ENCODE peak calls at places on chromosomes 1 and 21, in five cellular contexts. Z is cerebellar cortex, K is NCI-H345, F is HT1080, L is upper lobe of right lung. G is an unnamed sample.

GRCh38 chr1:160081261-160081936 is at the start of gene KCNJ9:
- DNase-seq in Z (peak), K (no peak), F (peak), L (peak), G (peak)

GRCh38 chr1:22380024-22380785 is 71.4 kb upstream of the ZBTB40 start:
- DNase-seq in Z (no peak), L (no peak), K (no peak), F (peak), G (no peak)

GRCh38 chr21:15171546-15171945 is 106.7 kb upstream of the NRIP1 start:
- DNase-seq in L (no peak), Z (no peak), F (no peak), K (no peak), G (no peak)

GRCh38 chr1:211281322-211282022 is 22.3 kb downstream of the RCOR3 start:
- DNase-seq in F (no peak), Z (no peak), L (no peak), K (no peak), G (no peak)

GRCh38 chr1:102879439-102879993 is 228.8 kb downstream of the COL11A1 start:
- DNase-seq in L (no peak), K (no peak), Z (no peak), F (peak), G (no peak)

GRCh38 chr1:207007352-207008033 is 25.1 kb downstream of the C1orf116 start:
- DNase-seq in K (no peak), Z (no peak), L (no peak), F (peak), G (peak)

GRCh38 chr21:15604424-15604823 is 125.4 kb upstream of the USP25 start:
- DNase-seq in K (no peak), L (no peak), F (peak), Z (no peak), G (no peak)

GRCh38 chr1:150528196-150528595 is 12.6 kb downstream of the FALEC start:
- DNase-seq in Z (no peak), K (no peak), L (no peak), F (peak), G (no peak)

GRCh38 chr1:160125761-160126160 is 10.2 kb downstream of the ATP1A2 start:
- DNase-seq in L (peak), K (no peak), F (peak), Z (no peak), G (no peak)

GRCh38 chr1:155185783-155186265 is 12.2 kb downstream of the TRIM46 start:
- DNase-seq in L (no peak), K (no peak), Z (no peak), F (no peak), G (no peak)

GRCh38 chr1:109589679-109590078 is 29.7 kb downstream of the GNAT2 start:
- DNase-seq in L (no peak), Z (no peak), K (no peak), F (no peak), G (no peak)

GRCh38 chr1:226939439-226940028 is 560 bp upstream of the COQ8A start:
- DNase-seq in L (peak), Z (peak), F (peak), K (peak), G (no peak)

GRCh38 chr1:25651036-25651640 is 34.5 kb downstream of the MAN1C1 start:
- DNase-seq in K (no peak), Z (no peak), L (peak), F (no peak), G (no peak)

GRCh38 chr21:30689822-30690221 is 28.8 kb downstream of the KRTAP21-3 start:
- DNase-seq in Z (no peak), F (no peak), L (no peak), K (no peak), G (no peak)

GRCh38 chr21:44449473-44450363 is 5.6 kb upstream of the LRRC3 start:
- DNase-seq in L (no peak), K (no peak), F (no peak), Z (no peak), G (no peak)

GRCh38 chr1:28812669-28813468 is 899 bp downstream of the OPRD1 start:
- DNase-seq in L (no peak), F (no peak), K (peak), Z (no peak), G (no peak)

GRCh38 chr1:222654849-222655248 is 37.0 kb downstream of the MIA3 start:
- DNase-seq in F (peak), L (no peak), K (no peak), Z (peak), G (peak)

GRCh38 chr1:235644693-235645305 is 4.8 kb downstream of the GNG4 start:
- DNase-seq in F (no peak), Z (no peak), K (no peak), L (no peak), G (no peak)

GRCh38 chr1:60345621-60346020 is 272.1 kb upstream of the C1orf87 start:
- DNase-seq in K (no peak), Z (no peak), L (no peak), F (no peak), G (no peak)

GRCh38 chr1:167210966-167211674 is 9.6 kb upstream of the POU2F1 start:
- DNase-seq in L (no peak), F (no peak), K (no peak), Z (no peak), G (no peak)

GRCh38 chr1:8174807-8175206 is 143.1 kb upstream of the SLC45A1 start:
- DNase-seq in Z (no peak), L (peak), F (no peak), K (no peak), G (no peak)

GRCh38 chr1:54325705-54326461 is 80.3 kb downstream of the SSBP3 start:
- DNase-seq in L (no peak), F (no peak), Z (no peak), K (no peak), G (no peak)

GRCh38 chr1:12150456-12151200 is 16.2 kb upstream of the TNFRSF1B start:
- DNase-seq in Z (no peak), K (no peak), L (no peak), F (no peak), G (no peak)

GRCh38 chr1:46062651-46063319 is 69.6 kb downstream of the PIK3R3 start:
- DNase-seq in K (no peak), F (peak), Z (no peak), L (no peak), G (no peak)

GRCh38 chr1:51504806-51505525 is 14.1 kb downstream of the EPS15 start:
- DNase-seq in F (no peak), L (no peak), Z (no peak), K (no peak), G (no peak)

GRCh38 chr1:220487297-220487820 is 40.6 kb upstream of the MARK1 start:
- DNase-seq in Z (no peak), L (no peak), K (peak), F (peak), G (no peak)

GRCh38 chr1:117473063-117473462 is 105.8 kb downstream of the MAN1A2 start:
- DNase-seq in Z (no peak), K (no peak), L (no peak), F (no peak), G (no peak)

GRCh38 chr1:203584040-203584439 is 42.6 kb upstream of the ATP2B4 start:
- DNase-seq in L (no peak), F (peak), K (no peak), Z (peak), G (no peak)

GRCh38 chr1:110337704-110338199 is 1.4 kb upstream of the RBM15 start:
- DNase-seq in L (peak), Z (peak), F (no peak), K (no peak), G (peak)

GRCh38 chr1:187409341-187409740 is 580.6 kb downstream of the PLA2G4A start:
- DNase-seq in Z (no peak), L (no peak), F (peak), K (no peak), G (no peak)

GRCh38 chr21:34613679-34614442 is 1.1 kb downstream of the RCAN1 start:
- DNase-seq in Z (no peak), K (no peak), L (no peak), F (no peak), G (peak)

GRCh38 chr21:34201441-34201838 is 128.1 kb downstream of the MRPS6 start:
- DNase-seq in L (no peak), Z (peak), K (no peak), F (no peak), G (peak)

GRCh38 chr21:17270234-17270633 is 242.6 kb upstream of the CXADR start:
- DNase-seq in Z (peak), L (no peak), K (peak), F (peak), G (peak)

GRCh38 chr1:206587904-206588303 is 24.4 kb downstream of the EIF2D start:
- DNase-seq in F (no peak), Z (no peak), L (no peak), K (no peak), G (no peak)